ENCODE peak calls at places on chromosome X, in eight cellular contexts. One of them, this sample, is unnamed.

GRCh38 chrX:55336176-55336575 is 71.5 kb upstream of the PAGE3 start:
- DNase-seq in epithelial cell of esophagus: peak; percentile 58
- DNase-seq in NCI-H82: no peak
- DNase-seq in left colon: no peak
- DNase-seq in activated CD4-positive, alpha-beta T cell treated with anti-CD3 and anti-CD28 coated beads, Interleukin-2, amount 10 ng/mL, durations not matched to agents 7 days and 5 days: no peak
- DNase-seq in colonic mucosa: no peak
- DNase-seq in caudate nucleus: no peak
- DNase-seq in T-helper 9 cell: no peak
- DNase-seq in this sample: no peak

GRCh38 chrX:38803286-38803608 is 2.0 kb downstream of the MID1IP1 start:
- DNase-seq in epithelial cell of esophagus: peak; percentile 7
- DNase-seq in NCI-H82: no peak
- DNase-seq in left colon: no peak
- DNase-seq in activated CD4-positive, alpha-beta T cell treated with anti-CD3 and anti-CD28 coated beads, Interleukin-2, amount 10 ng/mL, durations not matched to agents 7 days and 5 days: no peak
- DNase-seq in colonic mucosa: no peak
- DNase-seq in caudate nucleus: no peak
- DNase-seq in T-helper 9 cell: no peak
- DNase-seq in this sample: no peak

GRCh38 chrX:147897117-147897516 is 14.6 kb upstream of the FMR1 start:
- DNase-seq in epithelial cell of esophagus: no peak
- DNase-seq in NCI-H82: no peak
- DNase-seq in left colon: no peak
- DNase-seq in activated CD4-positive, alpha-beta T cell treated with anti-CD3 and anti-CD28 coated beads, Interleukin-2, amount 10 ng/mL, durations not matched to agents 7 days and 5 days: no peak
- DNase-seq in colonic mucosa: no peak
- DNase-seq in caudate nucleus: no peak
- DNase-seq in T-helper 9 cell: no peak
- DNase-seq in this sample: no peak

GRCh38 chrX:39164212-39164611 is 363.0 kb downstream of the MID1IP1 start:
- DNase-seq in epithelial cell of esophagus: no peak
- DNase-seq in NCI-H82: no peak
- DNase-seq in left colon: no peak
- DNase-seq in activated CD4-positive, alpha-beta T cell treated with anti-CD3 and anti-CD28 coated beads, Interleukin-2, amount 10 ng/mL, durations not matched to agents 7 days and 5 days: no peak
- DNase-seq in colonic mucosa: no peak
- DNase-seq in caudate nucleus: no peak
- DNase-seq in T-helper 9 cell: no peak
- DNase-seq in this sample: no peak

GRCh38 chrX:118975831-118976598 is 1.6 kb downstream of the LONRF3 start:
- DNase-seq in epithelial cell of esophagus: no peak
- DNase-seq in NCI-H82: no peak
- DNase-seq in left colon: peak; percentile 68
- DNase-seq in activated CD4-positive, alpha-beta T cell treated with anti-CD3 and anti-CD28 coated beads, Interleukin-2, amount 10 ng/mL, durations not matched to agents 7 days and 5 days: peak; percentile 26
- DNase-seq in colonic mucosa: peak; percentile 65
- DNase-seq in caudate nucleus: no peak
- DNase-seq in T-helper 9 cell: peak; percentile 57
- DNase-seq in this sample: peak; percentile 54

GRCh38 chrX:53716328-53717088 is 30.0 kb upstream of the HUWE1 start:
- DNase-seq in epithelial cell of esophagus: no peak
- DNase-seq in NCI-H82: no peak
- DNase-seq in left colon: no peak
- DNase-seq in activated CD4-positive, alpha-beta T cell treated with anti-CD3 and anti-CD28 coated beads, Interleukin-2, amount 10 ng/mL, durations not matched to agents 7 days and 5 days: peak; percentile 61
- DNase-seq in colonic mucosa: no peak
- DNase-seq in caudate nucleus: no peak
- DNase-seq in T-helper 9 cell: peak; percentile 27
- DNase-seq in this sample: no peak

GRCh38 chrX:109830704-109831206 is 97.7 kb upstream of the ACSL4 start:
- DNase-seq in epithelial cell of esophagus: no peak
- DNase-seq in NCI-H82: no peak
- DNase-seq in left colon: no peak
- DNase-seq in activated CD4-positive, alpha-beta T cell treated with anti-CD3 and anti-CD28 coated beads, Interleukin-2, amount 10 ng/mL, durations not matched to agents 7 days and 5 days: no peak
- DNase-seq in colonic mucosa: no peak
- DNase-seq in caudate nucleus: no peak
- DNase-seq in T-helper 9 cell: no peak
- DNase-seq in this sample: peak; percentile 11

GRCh38 chrX:12076046-12076445 is 62.2 kb upstream of the FRMPD4 start:
- DNase-seq in epithelial cell of esophagus: peak; percentile 24
- DNase-seq in NCI-H82: peak; percentile 7
- DNase-seq in left colon: no peak
- DNase-seq in activated CD4-positive, alpha-beta T cell treated with anti-CD3 and anti-CD28 coated beads, Interleukin-2, amount 10 ng/mL, durations not matched to agents 7 days and 5 days: no peak
- DNase-seq in colonic mucosa: no peak
- DNase-seq in caudate nucleus: no peak
- DNase-seq in T-helper 9 cell: no peak
- DNase-seq in this sample: no peak

GRCh38 chrX:928606-929005 is 283.8 kb downstream of the CRLF2 start:
- DNase-seq in epithelial cell of esophagus: no peak
- DNase-seq in NCI-H82: no peak
- DNase-seq in left colon: no peak
- DNase-seq in activated CD4-positive, alpha-beta T cell treated with anti-CD3 and anti-CD28 coated beads, Interleukin-2, amount 10 ng/mL, durations not matched to agents 7 days and 5 days: no peak
- DNase-seq in colonic mucosa: no peak
- DNase-seq in caudate nucleus: no peak
- DNase-seq in T-helper 9 cell: no peak
- DNase-seq in this sample: no peak

GRCh38 chrX:41180194-41180902 is 95.1 kb downstream of the USP9X start:
- DNase-seq in epithelial cell of esophagus: peak; percentile 59
- DNase-seq in NCI-H82: peak; percentile 68
- DNase-seq in left colon: peak; percentile 54
- DNase-seq in activated CD4-positive, alpha-beta T cell treated with anti-CD3 and anti-CD28 coated beads, Interleukin-2, amount 10 ng/mL, durations not matched to agents 7 days and 5 days: peak; percentile 57
- DNase-seq in colonic mucosa: peak; percentile 49
- DNase-seq in caudate nucleus: no peak
- DNase-seq in T-helper 9 cell: peak; percentile 24
- DNase-seq in this sample: peak; percentile 71

GRCh38 chrX:68146054-68146453 is 287.2 kb downstream of the OPHN1 start:
- DNase-seq in epithelial cell of esophagus: peak; percentile 58
- DNase-seq in NCI-H82: peak; percentile 59
- DNase-seq in left colon: no peak
- DNase-seq in activated CD4-positive, alpha-beta T cell treated with anti-CD3 and anti-CD28 coated beads, Interleukin-2, amount 10 ng/mL, durations not matched to agents 7 days and 5 days: no peak
- DNase-seq in colonic mucosa: no peak
- DNase-seq in caudate nucleus: no peak
- DNase-seq in T-helper 9 cell: no peak
- DNase-seq in this sample: peak; percentile 27